ENCODE peak calls at places on chromosomes 16 and 17, in eight cellular contexts. R is PC-9; N is BE2C; Y is endodermal cell; Z is CD8-positive, alpha-beta T cell; O is fibroblast of lung; H is psoas muscle; K is tibial nerve. E is an unnamed sample.
A peak's percentile ranks its signal among the peaks of the same experiment; 100 is the strongest.

GRCh38 chr16:53784312-53784711 is 80.4 kb downstream of the FTO start:
- DNase-seq in R (peak; percentile 24), N (no peak), Y (no peak), Z (no peak), O (no peak), H (no peak), K (no peak), E (no peak)

GRCh38 chr16:24088767-24089166 is 167.4 kb upstream of the CACNG3 start:
- DNase-seq in R (no peak), N (no peak), Y (no peak), Z (no peak), O (no peak), H (no peak), K (no peak), E (no peak)

GRCh38 chr16:30406911-30407793 is at the start of gene ZNF771:
- DNase-seq in R (peak; percentile 96), N (peak; percentile 98), Y (peak; percentile 98), Z (peak; percentile 83), O (peak; percentile 87), H (peak; percentile 97), K (peak; percentile 92), E (peak; percentile 97)

GRCh38 chr17:71109697-71110096 is 940.4 kb downstream of the KCNJ2 start:
- DNase-seq in R (no peak), N (no peak), Y (no peak), Z (no peak), O (peak; percentile 20), H (no peak), K (no peak), E (no peak)

GRCh38 chr17:43353364-43353763 is 45.4 kb upstream of the ARL4D start:
- DNase-seq in R (no peak), N (no peak), Y (no peak), Z (no peak), O (no peak), H (no peak), K (no peak), E (no peak)

GRCh38 chr16:89060207-89060794 is 33.4 kb upstream of the ACSF3 start:
- DNase-seq in R (no peak), N (no peak), Y (no peak), Z (no peak), O (no peak), H (no peak), K (no peak), E (no peak)

GRCh38 chr17:48540213-48540612 is 4.7 kb downstream of the HOXB2 start:
- DNase-seq in R (no peak), N (no peak), Y (no peak), Z (no peak), O (peak; percentile 32), H (no peak), K (no peak), E (no peak)

GRCh38 chr17:16492613-16493290 is 759 bp upstream of the LRRC75A start:
- DNase-seq in R (no peak), N (no peak), Y (no peak), Z (no peak), O (no peak), H (no peak), K (no peak), E (no peak)

GRCh38 chr16:28188085-28188916 is 23.5 kb downstream of the XPO6 start:
- DNase-seq in R (no peak), N (no peak), Y (no peak), Z (no peak), O (peak; percentile 58), H (no peak), K (no peak), E (no peak)

GRCh38 chr16:83974475-83974874 is 6.4 kb downstream of the NECAB2 start:
- DNase-seq in R (no peak), N (no peak), Y (no peak), Z (no peak), O (no peak), H (no peak), K (no peak), E (no peak)

GRCh38 chr17:59767176-59767575 is 59.7 kb downstream of the VMP1 start:
- DNase-seq in R (no peak), N (no peak), Y (no peak), Z (no peak), O (no peak), H (no peak), K (no peak), E (no peak)

GRCh38 chr16:4613636-4614570 is 785 bp downstream of the UBALD1 start:
- DNase-seq in R (no peak), N (peak; percentile 73), Y (peak; percentile 70), Z (no peak), O (peak; percentile 32), H (peak; percentile 70), K (no peak), E (no peak)

GRCh38 chr17:28511858-28512461 is 5.8 kb downstream of the FOXN1 start:
- DNase-seq in R (no peak), N (no peak), Y (no peak), Z (no peak), O (no peak), H (no peak), K (no peak), E (peak; percentile 21)

GRCh38 chr17:59845595-59846390 is 47.0 kb downstream of the TUBD1 start:
- DNase-seq in R (peak; percentile 84), N (no peak), Y (peak; percentile 70), Z (no peak), O (peak; percentile 93), H (peak; percentile 62), K (peak; percentile 48), E (peak; percentile 66)

GRCh38 chr16:67545665-67546024 is 16.7 kb upstream of the CTCF start:
- DNase-seq in R (no peak), N (no peak), Y (no peak), Z (no peak), O (no peak), H (no peak), K (no peak), E (no peak)

GRCh38 chr17:40323731-40324650 is 15.0 kb downstream of the RARA start:
- DNase-seq in R (no peak), N (no peak), Y (no peak), Z (peak; percentile 61), O (peak; percentile 71), H (peak; percentile 76), K (peak; percentile 71), E (peak; percentile 67)

GRCh38 chr17:69474171-69474831 is 59.8 kb downstream of the MAP2K6 start:
- DNase-seq in R (no peak), N (no peak), Y (peak; percentile 35), Z (no peak), O (no peak), H (no peak), K (no peak), E (no peak)

GRCh38 chr16:27369806-27370205 is 32.2 kb upstream of the IL21R start:
- DNase-seq in R (no peak), N (no peak), Y (no peak), Z (no peak), O (peak; percentile 78), H (no peak), K (no peak), E (no peak)

GRCh38 chr17:32370426-32370825 is 20.5 kb downstream of the ZNF207 start:
- DNase-seq in R (no peak), N (no peak), Y (no peak), Z (no peak), O (no peak), H (no peak), K (no peak), E (no peak)
- H3K36me3 ChIP-seq in R (peaks cover 72% of the 10 kb centered on the region), N (peaks cover 51% of the 10 kb centered on the region), Y (peaks cover 94% of the 10 kb centered on the region), Z (peaks cover 67% of the 10 kb centered on the region), O (peaks cover 19% of the 10 kb centered on the region), H (peaks cover 10% of the 10 kb centered on the region), K (peaks cover 7% of the 10 kb centered on the region), E (peaks cover 97% of the 10 kb centered on the region)

GRCh38 chr16:868846-869822 is 68.6 kb upstream of the GNG13 start:
- DNase-seq in R (no peak), N (no peak), Y (no peak), Z (no peak), O (no peak), H (peak; percentile 26), K (no peak), E (no peak)

GRCh38 chr16:866252-866651 is 65.7 kb upstream of the GNG13 start:
- DNase-seq in R (no peak), N (no peak), Y (no peak), Z (no peak), O (no peak), H (no peak), K (no peak), E (no peak)

GRCh38 chr16:869823-870641 is 69.5 kb upstream of the GNG13 start:
- DNase-seq in R (no peak), N (no peak), Y (no peak), Z (no peak), O (no peak), H (peak; percentile 48), K (no peak), E (no peak)

GRCh38 chr16:868386-868755 is 67.8 kb upstream of the GNG13 start:
- DNase-seq in R (no peak), N (no peak), Y (no peak), Z (no peak), O (no peak), H (peak; percentile 39), K (no peak), E (peak; percentile 39)

GRCh38 chr16:867421-868385 is 67.2 kb upstream of the GNG13 start:
- DNase-seq in R (no peak), N (no peak), Y (no peak), Z (no peak), O (no peak), H (peak; percentile 42), K (no peak), E (peak; percentile 62)
- H3K9me3 ChIP-seq in R (no peaks in the 10 kb centered on the region), N (no peaks in the 10 kb centered on the region), Y (no peaks in the 10 kb centered on the region), Z (no peaks in the 10 kb centered on the region), O (no peaks in the 10 kb centered on the region), H (no peaks in the 10 kb centered on the region), K (no peaks in the 10 kb centered on the region), E (no peaks in the 10 kb centered on the region)

DNA sequence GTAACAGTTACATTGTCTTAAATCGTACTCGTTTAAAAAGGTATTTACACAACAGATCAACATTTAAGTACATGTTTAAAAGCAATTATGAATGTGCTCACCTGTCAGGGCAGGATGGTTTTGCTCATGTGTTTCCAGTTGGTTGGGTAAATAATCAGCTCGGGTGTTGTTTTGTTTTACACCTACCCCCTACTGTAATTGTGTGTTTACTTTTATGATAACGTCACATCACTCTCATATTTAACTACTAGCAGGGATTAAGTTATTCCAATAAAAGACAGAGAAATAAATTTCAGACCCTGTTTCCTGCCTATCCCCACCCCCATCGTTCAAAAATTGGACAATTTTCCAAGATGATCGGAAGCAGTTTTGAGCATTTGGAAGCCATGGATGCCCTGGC is 390.2 kb downstream of the SEC14L1 start:
- DNase-seq in R (no peak), N (no peak), Y (no peak), Z (no peak), O (no peak), H (no peak), K (no peak), E (no peak)
- H3K36me3 ChIP-seq in R (no peaks in the 10 kb centered on the region), N (no peaks in the 10 kb centered on the region), Y (no peaks in the 10 kb centered on the region), Z (no peaks in the 10 kb centered on the region), O (no peaks in the 10 kb centered on the region), H (no peaks in the 10 kb centered on the region), K (no peaks in the 10 kb centered on the region), E (no peaks in the 10 kb centered on the region)

GRCh38 chr16:57729182-57729484 is 6.4 kb upstream of the KATNB1 start:
- DNase-seq in R (no peak), N (no peak), Y (no peak), Z (no peak), O (no peak), H (no peak), K (no peak), E (no peak)
- H3K9me3 ChIP-seq in R (no peaks in the 10 kb centered on the region), N (no peaks in the 10 kb centered on the region), Y (no peaks in the 10 kb centered on the region), Z (peaks cover 4% of the 10 kb centered on the region), O (no peaks in the 10 kb centered on the region), H (no peaks in the 10 kb centered on the region), K (no peaks in the 10 kb centered on the region), E (no peaks in the 10 kb centered on the region)